ENCODE peak calls at places on chromosomes 5 and 9, in eight cellular contexts. W, Y, F, C, X, D, U and S are unnamed samples.

GRCh38 chr5:116308391-116308790 is 223.6 kb downstream of the COMMD10 start:
- DNase-seq in W (no peak), Y (no peak), F (no peak), C (no peak), X (no peak), D (no peak), U (no peak), S (no peak)

GRCh38 chr9:129178983-129179382 is 922 bp upstream of the IER5L start:
- DNase-seq in W (no peak), Y (no peak), F (peak; percentile 85), C (no peak), X (no peak), D (no peak), U (no peak), S (peak; percentile 28)

GRCh38 chr5:135265497-135266300 is 133.3 kb downstream of the MACROH2A1 start:
- DNase-seq in W (no peak), Y (no peak), F (no peak), C (no peak), X (no peak), D (no peak), U (no peak), S (no peak)

GRCh38 chr9:73143606-73144328 is 7.9 kb upstream of the ANXA1 start:
- DNase-seq in W (no peak), Y (peak; percentile 94), F (no peak), C (peak; percentile 91), X (no peak), D (no peak), U (no peak), S (no peak)

GRCh38 chr5:59039296-59040006 is 456.6 kb downstream of the RAB3C start:
- DNase-seq in W (peak; percentile 84), Y (peak; percentile 69), F (peak; percentile 77), C (peak; percentile 92), X (peak; percentile 52), D (peak; percentile 77), U (peak; percentile 59), S (peak; percentile 65)

GRCh38 chr5:64437496-64437895 is 68.3 kb upstream of the RGS7BP start:
- DNase-seq in W (no peak), Y (no peak), F (no peak), C (peak; percentile 21), X (no peak), D (no peak), U (no peak), S (no peak)

GRCh38 chr5:66722653-66723052 is 126.5 kb downstream of the MAST4 start:
- DNase-seq in W (no peak), Y (no peak), F (no peak), C (no peak), X (no peak), D (no peak), U (no peak), S (no peak)

GRCh38 chr9:6645153-6646027 is at the start of gene GLDC:
- DNase-seq in W (peak; percentile 31), Y (no peak), F (peak; percentile 84), C (peak; percentile 9), X (peak; percentile 57), D (peak; percentile 71), U (peak; percentile 85), S (peak; percentile 53)

GRCh38 chr5:107270561-107270960 is 400.2 kb downstream of the EFNA5 start:
- DNase-seq in W (no peak), Y (no peak), F (no peak), C (no peak), X (no peak), D (no peak), U (no peak), S (no peak)

GRCh38 chr5:172380992-172381643 is 73.2 kb downstream of the SH3PXD2B start:
- DNase-seq in W (peak; percentile 84), Y (peak; percentile 46), F (no peak), C (peak; percentile 40), X (no peak), D (no peak), U (no peak), S (no peak)

GRCh38 chr9:80699551-80699998 is 989.8 kb downstream of the TLE1 start:
- DNase-seq in W (no peak), Y (peak; percentile 63), F (no peak), C (peak; percentile 81), X (no peak), D (no peak), U (no peak), S (no peak)

DNA sequence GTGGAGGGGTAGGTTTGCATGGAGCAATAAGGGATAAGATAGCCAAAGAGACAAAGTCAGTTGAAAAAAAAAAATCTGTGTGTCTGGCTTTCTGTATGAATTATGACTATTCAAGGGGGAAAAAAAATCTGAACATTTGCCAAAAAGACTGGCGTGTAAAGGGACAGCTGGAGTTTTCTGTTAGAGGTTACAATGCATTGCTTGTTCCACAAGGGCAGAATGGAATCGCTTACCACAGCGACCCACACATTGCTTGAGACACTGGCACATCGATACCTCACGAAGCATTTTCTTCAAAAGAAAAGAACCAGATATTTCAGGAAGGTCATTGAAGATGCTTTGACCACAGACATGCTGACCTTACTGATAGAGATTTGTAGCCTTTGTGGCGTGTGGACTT is 327.7 kb downstream of the TMEM167A start:
- DNase-seq in W (peak; percentile 25), Y (peak; percentile 9), F (no peak), C (peak; percentile 77), X (no peak), D (no peak), U (no peak), S (no peak)
- TF ChIP-seq CTCF in W (no peak), Y (no peak), F (no peak), C (no peak), X (no peak), D (no peak), U (no peak), S (no peak)

GRCh38 chr9:23824241-23825142 is 1.5 kb downstream of the ELAVL2 start:
- DNase-seq in W (no peak), Y (peak; percentile 0), F (peak; percentile 72), C (no peak), X (peak; percentile 42), D (no peak), U (no peak), S (peak; percentile 61)

GRCh38 chr9:23825700-23826099 is 340 bp downstream of the ELAVL2 start:
- DNase-seq in W (no peak), Y (peak; percentile 4), F (no peak), C (peak; percentile 5), X (no peak), D (no peak), U (no peak), S (no peak)

GRCh38 chr9:23822331-23823169 is 3.5 kb downstream of the ELAVL2 start:
- DNase-seq in W (no peak), Y (no peak), F (peak; percentile 78), C (no peak), X (no peak), D (no peak), U (no peak), S (no peak)

GRCh38 chr9:23825143-23825531 is 903 bp downstream of the ELAVL2 start:
- DNase-seq in W (no peak), Y (no peak), F (no peak), C (no peak), X (peak; percentile 16), D (no peak), U (no peak), S (no peak)

DNA sequence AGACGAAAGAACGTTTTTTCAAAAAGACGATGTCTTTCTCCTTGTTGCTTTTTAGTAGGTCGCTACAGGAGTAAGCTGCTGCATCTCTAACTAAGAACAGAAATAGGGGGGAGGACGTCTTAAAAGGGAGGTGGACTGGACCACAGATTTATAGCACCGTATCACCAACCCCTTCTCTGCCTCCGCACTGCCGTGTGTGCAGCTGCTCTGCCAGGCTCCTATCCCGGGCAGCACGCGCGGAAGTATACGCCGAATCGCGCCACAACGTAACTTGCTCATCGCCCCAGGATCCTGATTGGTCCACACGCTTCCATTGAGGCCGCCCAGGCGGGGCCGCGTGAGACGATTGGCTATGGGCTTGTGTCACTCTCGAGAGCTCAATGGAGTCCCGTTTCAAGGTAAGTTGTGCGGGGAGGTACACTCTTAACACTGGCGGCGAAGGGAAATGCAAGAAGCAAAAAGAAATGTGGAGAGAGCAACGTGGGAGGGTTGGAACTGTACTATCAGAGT is at the start of gene ELAVL2:
- DNase-seq in W (peak; percentile 84), Y (peak; percentile 90), F (peak; percentile 96), C (peak; percentile 91), X (peak; percentile 94), D (peak; percentile 96), U (peak; percentile 14), S (peak; percentile 97)
- TF ChIP-seq CTCF in W (no peak), Y (no peak), F (peak; percentile 1), C (no peak), X (peak; percentile 17), D (peak; percentile 39), U (no peak), S (no peak)

GRCh38 chr5:1668141-1668721 is 131.4 kb downstream of the MRPL36 start:
- DNase-seq in W (no peak), Y (no peak), F (no peak), C (no peak), X (no peak), D (no peak), U (no peak), S (no peak)
- TF ChIP-seq CTCF in W (no peak), Y (no peak), F (no peak), C (no peak), X (no peak), D (peak; percentile 34), U (no peak), S (no peak)

GRCh38 chr5:53426517-53426839 is 54.0 kb upstream of the FST start:
- DNase-seq in W (no peak), Y (no peak), F (no peak), C (no peak), X (no peak), D (no peak), U (no peak), S (no peak)

GRCh38 chr5:53424691-53425597 is 55.5 kb upstream of the FST start:
- DNase-seq in W (no peak), Y (peak; percentile 98), F (no peak), C (peak; percentile 72), X (no peak), D (no peak), U (no peak), S (no peak)

GRCh38 chr5:53427965-53428364 is 52.5 kb upstream of the FST start:
- DNase-seq in W (no peak), Y (no peak), F (no peak), C (no peak), X (no peak), D (no peak), U (no peak), S (no peak)

GRCh38 chr5:53426878-53427277 is 53.6 kb upstream of the FST start:
- DNase-seq in W (no peak), Y (no peak), F (no peak), C (no peak), X (no peak), D (no peak), U (no peak), S (no peak)

DNA sequence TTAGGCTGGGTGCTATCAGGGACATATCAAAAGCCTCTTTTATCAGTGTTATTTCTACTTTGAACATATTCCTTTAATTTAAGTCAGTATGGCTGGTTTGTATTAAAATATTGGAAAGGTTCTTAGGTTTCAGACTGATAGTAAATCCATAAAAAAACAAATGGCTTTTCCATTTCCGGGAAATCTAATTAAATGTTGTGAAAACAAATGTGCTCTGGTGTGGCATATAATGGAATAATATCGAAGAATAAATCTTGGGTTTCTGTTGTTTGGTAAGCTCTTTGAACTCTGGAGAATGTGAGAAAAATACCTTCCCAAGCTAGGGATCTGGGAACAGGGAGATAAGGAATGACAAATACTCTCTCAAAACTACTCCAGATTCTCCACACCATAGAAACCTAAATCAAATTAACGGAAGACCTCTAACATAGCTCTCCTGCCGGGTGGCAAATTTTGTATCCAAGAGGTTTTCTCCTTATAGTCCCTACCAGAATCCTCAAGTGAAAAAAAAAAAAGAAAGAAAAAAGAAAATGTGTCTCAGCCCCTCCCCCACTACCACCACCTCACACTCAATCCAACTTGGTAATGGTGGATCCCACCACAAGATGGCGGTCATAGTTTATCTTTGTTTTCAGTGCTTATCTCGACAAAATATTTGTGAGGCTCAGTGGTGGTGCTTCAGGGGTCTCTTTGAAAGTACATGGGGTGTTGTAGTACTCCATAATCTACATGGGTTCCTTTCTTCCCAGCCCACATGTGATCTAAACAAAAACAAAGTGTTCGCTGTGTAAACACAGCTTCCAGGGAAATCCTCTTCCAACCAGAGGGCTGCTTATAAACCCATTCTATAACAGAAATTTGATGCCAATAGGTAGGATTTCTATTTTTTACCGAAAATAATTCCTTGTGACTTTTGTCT is 54.6 kb upstream of the FST start:
- DNase-seq in W (no peak), Y (peak; percentile 81), F (peak; percentile 82), C (peak; percentile 35), X (peak; percentile 58), D (no peak), U (no peak), S (peak; percentile 63)
- TF ChIP-seq CTCF in W (peak; percentile 16), Y (peak; percentile 45), F (peak; percentile 67), C (peak; percentile 21), X (peak; percentile 64), D (peak; percentile 76), U (peak; percentile 34), S (peak; percentile 83)